ENCODE peak calls at places on chromosomes 2 and 18, in four cellular contexts. R is effector memory CD4-positive, alpha-beta T cell; A is tibial artery; F is K562. T is an unnamed sample.

GRCh38 chr2:175057078-175057685 is 52.0 kb upstream of the CHN1 start:
- DNase-seq in R (no peak), A (no peak), F (no peak), T (no peak)

GRCh38 chr18:12777543-12777942 is 74.7 kb downstream of the PSMG2 start:
- DNase-seq in R (no peak), A (no peak), F (no peak), T (no peak)

GRCh38 chr2:101157272-101157671 is 6.1 kb upstream of the TBC1D8 start:
- DNase-seq in R (no peak), A (no peak), F (no peak), T (no peak)

GRCh38 chr18:2597639-2598038 is 26.3 kb downstream of the NDC80 start:
- DNase-seq in R (no peak), A (no peak), F (no peak), T (no peak)

GRCh38 chr2:161308178-161308955 is at the start of gene PSMD14:
- DNase-seq in R (peak), A (peak), F (peak), T (peak)

GRCh38 chr2:198517961-198518360 is 713.6 kb downstream of the PLCL1 start:
- DNase-seq in R (no peak), A (no peak), F (no peak), T (no peak)

GRCh38 chr2:25561136-25561850 is 112.1 kb downstream of the DTNB start:
- DNase-seq in R (no peak), A (no peak), F (no peak), T (no peak)

GRCh38 chr2:100855084-100855483 is 35.1 kb downstream of the NPAS2 start:
- DNase-seq in R (no peak), A (no peak), F (no peak), T (no peak)

GRCh38 chr2:30511122-30512083 is 64.4 kb downstream of the LCLAT1 start:
- DNase-seq in R (no peak), A (peak), F (no peak), T (no peak)

GRCh38 chr2:3827673-3828575 is 124.5 kb downstream of the DCDC2C start:
- DNase-seq in R (no peak), A (no peak), F (peak), T (peak)

GRCh38 chr2:144470334-144470733 is 49.6 kb downstream of the ZEB2 start:
- DNase-seq in R (no peak), A (no peak), F (no peak), T (no peak)

GRCh38 chr2:204982303-204982702 is 437.0 kb downstream of the PARD3B start:
- DNase-seq in R (no peak), A (no peak), F (peak), T (no peak)

GRCh38 chr2:64904405-64905329 is 84.5 kb upstream of the SLC1A4 start:
- DNase-seq in R (no peak), A (peak), F (no peak), T (no peak)

GRCh38 chr2:133568172-133568571 is at the start of gene NCKAP5:
- DNase-seq in R (no peak), A (no peak), F (no peak), T (peak)
- H3K27ac ChIP-seq in R (no peak), A (no peak), F (no peak), T (peak)

DNA sequence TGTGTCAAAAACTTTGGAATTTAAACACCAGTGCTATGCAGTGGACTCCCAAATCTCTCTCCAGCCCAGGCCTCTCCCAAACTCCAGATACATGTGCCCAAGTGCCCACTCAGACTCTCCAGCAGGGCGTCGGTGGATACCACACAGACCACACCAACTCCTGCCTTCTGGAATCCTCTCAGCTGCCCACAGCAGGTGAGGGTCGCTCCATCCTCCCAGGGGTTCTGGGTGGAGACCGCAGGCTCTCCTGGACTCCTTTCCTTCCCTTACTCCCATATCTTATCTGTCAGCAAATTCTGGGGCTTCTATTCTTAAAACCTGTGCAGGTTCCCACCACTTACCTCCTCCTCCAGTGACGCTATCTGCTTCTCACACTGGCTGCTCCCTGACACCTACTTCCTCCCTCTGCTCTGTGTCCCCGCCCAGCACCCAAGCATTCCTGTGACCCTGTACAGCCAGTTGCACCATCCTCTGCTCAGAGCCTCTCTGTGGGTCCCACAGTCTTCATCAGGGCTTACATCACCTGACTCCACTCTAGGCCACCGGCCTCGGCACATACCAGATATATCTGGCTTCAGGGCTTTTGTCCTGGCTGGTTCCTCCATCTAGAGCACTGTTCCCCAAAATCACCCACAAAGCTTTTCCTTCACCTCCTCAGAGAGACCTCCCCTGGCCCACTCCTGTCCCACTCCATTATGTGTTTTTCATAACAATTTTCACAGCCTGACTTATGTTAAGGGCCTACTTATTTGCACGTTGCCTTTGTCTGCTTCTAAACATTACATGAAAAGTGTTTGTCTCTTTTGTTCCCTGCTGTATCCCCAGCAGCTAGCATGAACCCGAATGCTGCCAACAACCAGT is 2.6 kb upstream of the IMP4 start:
- DNase-seq in R (no peak), A (no peak), F (peak), T (no peak)
- H3K27ac ChIP-seq in R (no peak), A (no peak), F (peak), T (no peak)

GRCh38 chr2:189802396-189802912 is 18.2 kb downstream of the PMS1 start:
- DNase-seq in R (no peak), A (no peak), F (no peak), T (no peak)

GRCh38 chr2:189798312-189799029 is 14.2 kb downstream of the PMS1 start:
- DNase-seq in R (no peak), A (no peak), F (no peak), T (no peak)

GRCh38 chr2:189797902-189798301 is 13.7 kb downstream of the PMS1 start:
- DNase-seq in R (no peak), A (no peak), F (no peak), T (no peak)

GRCh38 chr2:189799030-189799331 is 14.7 kb downstream of the PMS1 start:
- DNase-seq in R (no peak), A (no peak), F (no peak), T (no peak)

GRCh38 chr2:189799531-189799930 is 15.3 kb downstream of the PMS1 start:
- DNase-seq in R (no peak), A (no peak), F (no peak), T (no peak)
- H3K27ac ChIP-seq in R (no peak), A (no peak), F (no peak), T (no peak)

DNA sequence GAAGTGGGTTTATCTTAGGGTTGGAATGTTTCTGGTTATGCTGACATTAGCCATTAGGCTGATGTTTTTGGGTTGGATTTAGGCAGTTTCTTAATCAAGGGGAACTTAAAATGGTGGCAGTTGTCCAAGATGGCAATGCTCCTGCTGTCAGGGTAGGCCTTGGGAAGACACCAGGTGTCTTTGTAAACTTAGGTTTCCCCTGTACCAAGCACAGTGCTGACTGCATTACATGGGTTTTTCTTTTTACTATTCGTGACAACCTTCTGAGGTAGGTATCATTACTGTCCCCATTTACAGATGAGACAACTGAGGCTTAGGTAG is 528 bp upstream of the ATG16L1 start:
- DNase-seq in R (no peak), A (no peak), F (no peak), T (no peak)
- H3K27ac ChIP-seq in R (peak), A (peak), F (peak), T (peak)

T was measured in AG04450.